ENCODE peak calls at places on chromosomes 16 and 17, in seven cellular contexts. One of them, this sample, is unnamed.
A peak's percentile ranks its signal among the peaks of the same experiment; 100 is the strongest.

GRCh38 chr16:20344630-20345029 is 7.9 kb downstream of the UMOD start:
- DNase-seq in stimulated activated CD4-positive, alpha-beta T cell treated with anti-CD3 and anti-CD28 coated beads, Interleukin-15, amount 100 ng/mL, for 24 hours: no peak
- DNase-seq in effector CD4-positive, alpha-beta T cell: no peak
- DNase-seq in left lobe of liver: no peak
- DNase-seq in stimulated activated CD8-positive, alpha-beta memory T cell treated with anti-CD3 and anti-CD28 coated beads, Interleukin-12 subunit alpha, Interleukin-12 subunit beta, amount 100 ng/mL, for 4 hours: no peak
- DNase-seq in NCI-H2029: no peak
- DNase-seq in progenitor cell of endocrine pancreas: no peak
- DNase-seq in this sample: no peak

GRCh38 chr17:40966848-40967247 is at the start of gene KRT39:
- DNase-seq in stimulated activated CD4-positive, alpha-beta T cell treated with anti-CD3 and anti-CD28 coated beads, Interleukin-15, amount 100 ng/mL, for 24 hours: no peak
- DNase-seq in effector CD4-positive, alpha-beta T cell: no peak
- DNase-seq in left lobe of liver: no peak
- DNase-seq in stimulated activated CD8-positive, alpha-beta memory T cell treated with anti-CD3 and anti-CD28 coated beads, Interleukin-12 subunit alpha, Interleukin-12 subunit beta, amount 100 ng/mL, for 4 hours: no peak
- DNase-seq in NCI-H2029: no peak
- DNase-seq in progenitor cell of endocrine pancreas: no peak
- DNase-seq in this sample: no peak

GRCh38 chr16:19203374-19203966 is 35.4 kb downstream of the SYT17 start:
- DNase-seq in stimulated activated CD4-positive, alpha-beta T cell treated with anti-CD3 and anti-CD28 coated beads, Interleukin-15, amount 100 ng/mL, for 24 hours: no peak
- DNase-seq in effector CD4-positive, alpha-beta T cell: no peak
- DNase-seq in left lobe of liver: peak; percentile 80
- DNase-seq in stimulated activated CD8-positive, alpha-beta memory T cell treated with anti-CD3 and anti-CD28 coated beads, Interleukin-12 subunit alpha, Interleukin-12 subunit beta, amount 100 ng/mL, for 4 hours: no peak
- DNase-seq in NCI-H2029: peak; percentile 69
- DNase-seq in progenitor cell of endocrine pancreas: no peak
- DNase-seq in this sample: no peak

GRCh38 chr16:85245307-85246172 is 133.3 kb upstream of the CIBAR2 start:
- DNase-seq in stimulated activated CD4-positive, alpha-beta T cell treated with anti-CD3 and anti-CD28 coated beads, Interleukin-15, amount 100 ng/mL, for 24 hours: peak; percentile 57
- DNase-seq in effector CD4-positive, alpha-beta T cell: peak; percentile 15
- DNase-seq in left lobe of liver: no peak
- DNase-seq in stimulated activated CD8-positive, alpha-beta memory T cell treated with anti-CD3 and anti-CD28 coated beads, Interleukin-12 subunit alpha, Interleukin-12 subunit beta, amount 100 ng/mL, for 4 hours: peak; percentile 8
- DNase-seq in NCI-H2029: peak; percentile 14
- DNase-seq in progenitor cell of endocrine pancreas: peak; percentile 53
- DNase-seq in this sample: peak; percentile 26

GRCh38 chr16:84891149-84891795 is 71.5 kb downstream of the CRISPLD2 start:
- DNase-seq in stimulated activated CD4-positive, alpha-beta T cell treated with anti-CD3 and anti-CD28 coated beads, Interleukin-15, amount 100 ng/mL, for 24 hours: no peak
- DNase-seq in effector CD4-positive, alpha-beta T cell: no peak
- DNase-seq in left lobe of liver: no peak
- DNase-seq in stimulated activated CD8-positive, alpha-beta memory T cell treated with anti-CD3 and anti-CD28 coated beads, Interleukin-12 subunit alpha, Interleukin-12 subunit beta, amount 100 ng/mL, for 4 hours: no peak
- DNase-seq in NCI-H2029: no peak
- DNase-seq in progenitor cell of endocrine pancreas: no peak
- DNase-seq in this sample: no peak

GRCh38 chr16:17723735-17724134 is 253.0 kb upstream of the XYLT1 start:
- DNase-seq in stimulated activated CD4-positive, alpha-beta T cell treated with anti-CD3 and anti-CD28 coated beads, Interleukin-15, amount 100 ng/mL, for 24 hours: no peak
- DNase-seq in effector CD4-positive, alpha-beta T cell: no peak
- DNase-seq in left lobe of liver: no peak
- DNase-seq in stimulated activated CD8-positive, alpha-beta memory T cell treated with anti-CD3 and anti-CD28 coated beads, Interleukin-12 subunit alpha, Interleukin-12 subunit beta, amount 100 ng/mL, for 4 hours: no peak
- DNase-seq in NCI-H2029: no peak
- DNase-seq in progenitor cell of endocrine pancreas: no peak
- DNase-seq in this sample: no peak

GRCh38 chr17:44186307-44187130 is at the start of gene TMUB2:
- DNase-seq in stimulated activated CD4-positive, alpha-beta T cell treated with anti-CD3 and anti-CD28 coated beads, Interleukin-15, amount 100 ng/mL, for 24 hours: peak; percentile 100
- DNase-seq in effector CD4-positive, alpha-beta T cell: peak; percentile 98
- DNase-seq in left lobe of liver: peak; percentile 99
- DNase-seq in stimulated activated CD8-positive, alpha-beta memory T cell treated with anti-CD3 and anti-CD28 coated beads, Interleukin-12 subunit alpha, Interleukin-12 subunit beta, amount 100 ng/mL, for 4 hours: peak; percentile 98
- DNase-seq in NCI-H2029: peak; percentile 97
- DNase-seq in progenitor cell of endocrine pancreas: peak; percentile 98
- DNase-seq in this sample: peak; percentile 100

GRCh38 chr17:77798481-77798880 is 160.0 kb upstream of the TNRC6C start:
- DNase-seq in stimulated activated CD4-positive, alpha-beta T cell treated with anti-CD3 and anti-CD28 coated beads, Interleukin-15, amount 100 ng/mL, for 24 hours: no peak
- DNase-seq in effector CD4-positive, alpha-beta T cell: no peak
- DNase-seq in left lobe of liver: no peak
- DNase-seq in stimulated activated CD8-positive, alpha-beta memory T cell treated with anti-CD3 and anti-CD28 coated beads, Interleukin-12 subunit alpha, Interleukin-12 subunit beta, amount 100 ng/mL, for 4 hours: no peak
- DNase-seq in NCI-H2029: no peak
- DNase-seq in progenitor cell of endocrine pancreas: no peak
- DNase-seq in this sample: no peak

GRCh38 chr17:41707803-41708669 is 4.1 kb upstream of the GAST start:
- DNase-seq in stimulated activated CD4-positive, alpha-beta T cell treated with anti-CD3 and anti-CD28 coated beads, Interleukin-15, amount 100 ng/mL, for 24 hours: no peak
- DNase-seq in effector CD4-positive, alpha-beta T cell: no peak
- DNase-seq in left lobe of liver: no peak
- DNase-seq in stimulated activated CD8-positive, alpha-beta memory T cell treated with anti-CD3 and anti-CD28 coated beads, Interleukin-12 subunit alpha, Interleukin-12 subunit beta, amount 100 ng/mL, for 4 hours: no peak
- DNase-seq in NCI-H2029: no peak
- DNase-seq in progenitor cell of endocrine pancreas: no peak
- DNase-seq in this sample: no peak

GRCh38 chr16:7431723-7432122 is 99.1 kb downstream of the RBFOX1 start:
- DNase-seq in stimulated activated CD4-positive, alpha-beta T cell treated with anti-CD3 and anti-CD28 coated beads, Interleukin-15, amount 100 ng/mL, for 24 hours: no peak
- DNase-seq in effector CD4-positive, alpha-beta T cell: no peak
- DNase-seq in left lobe of liver: no peak
- DNase-seq in stimulated activated CD8-positive, alpha-beta memory T cell treated with anti-CD3 and anti-CD28 coated beads, Interleukin-12 subunit alpha, Interleukin-12 subunit beta, amount 100 ng/mL, for 4 hours: no peak
- DNase-seq in NCI-H2029: no peak
- DNase-seq in progenitor cell of endocrine pancreas: no peak
- DNase-seq in this sample: no peak

GRCh38 chr17:81844327-81844851 is 9.5 kb upstream of the PPP1R27 start:
- DNase-seq in stimulated activated CD4-positive, alpha-beta T cell treated with anti-CD3 and anti-CD28 coated beads, Interleukin-15, amount 100 ng/mL, for 24 hours: no peak
- DNase-seq in effector CD4-positive, alpha-beta T cell: no peak
- DNase-seq in left lobe of liver: no peak
- DNase-seq in stimulated activated CD8-positive, alpha-beta memory T cell treated with anti-CD3 and anti-CD28 coated beads, Interleukin-12 subunit alpha, Interleukin-12 subunit beta, amount 100 ng/mL, for 4 hours: no peak
- DNase-seq in NCI-H2029: no peak
- DNase-seq in progenitor cell of endocrine pancreas: no peak
- DNase-seq in this sample: no peak

GRCh38 chr17:77540975-77541374 is 400.2 kb downstream of the SEC14L1 start:
- DNase-seq in stimulated activated CD4-positive, alpha-beta T cell treated with anti-CD3 and anti-CD28 coated beads, Interleukin-15, amount 100 ng/mL, for 24 hours: no peak
- DNase-seq in effector CD4-positive, alpha-beta T cell: no peak
- DNase-seq in left lobe of liver: no peak
- DNase-seq in stimulated activated CD8-positive, alpha-beta memory T cell treated with anti-CD3 and anti-CD28 coated beads, Interleukin-12 subunit alpha, Interleukin-12 subunit beta, amount 100 ng/mL, for 4 hours: no peak
- DNase-seq in NCI-H2029: no peak
- DNase-seq in progenitor cell of endocrine pancreas: no peak
- DNase-seq in this sample: no peak

GRCh38 chr17:20123209-20123608 is 114.0 kb downstream of the SPECC1 start:
- DNase-seq in stimulated activated CD4-positive, alpha-beta T cell treated with anti-CD3 and anti-CD28 coated beads, Interleukin-15, amount 100 ng/mL, for 24 hours: no peak
- DNase-seq in effector CD4-positive, alpha-beta T cell: no peak
- DNase-seq in left lobe of liver: no peak
- DNase-seq in stimulated activated CD8-positive, alpha-beta memory T cell treated with anti-CD3 and anti-CD28 coated beads, Interleukin-12 subunit alpha, Interleukin-12 subunit beta, amount 100 ng/mL, for 4 hours: no peak
- DNase-seq in NCI-H2029: no peak
- DNase-seq in progenitor cell of endocrine pancreas: no peak
- DNase-seq in this sample: no peak

GRCh38 chr16:17312100-17312732 is 158.5 kb downstream of the XYLT1 start:
- DNase-seq in stimulated activated CD4-positive, alpha-beta T cell treated with anti-CD3 and anti-CD28 coated beads, Interleukin-15, amount 100 ng/mL, for 24 hours: no peak
- DNase-seq in effector CD4-positive, alpha-beta T cell: no peak
- DNase-seq in left lobe of liver: no peak
- DNase-seq in stimulated activated CD8-positive, alpha-beta memory T cell treated with anti-CD3 and anti-CD28 coated beads, Interleukin-12 subunit alpha, Interleukin-12 subunit beta, amount 100 ng/mL, for 4 hours: no peak
- DNase-seq in NCI-H2029: no peak
- DNase-seq in progenitor cell of endocrine pancreas: no peak
- DNase-seq in this sample: no peak

GRCh38 chr17:81428121-81428515 is 32.9 kb downstream of the BAHCC1 start:
- DNase-seq in stimulated activated CD4-positive, alpha-beta T cell treated with anti-CD3 and anti-CD28 coated beads, Interleukin-15, amount 100 ng/mL, for 24 hours: peak; percentile 35
- DNase-seq in effector CD4-positive, alpha-beta T cell: no peak
- DNase-seq in left lobe of liver: no peak
- DNase-seq in stimulated activated CD8-positive, alpha-beta memory T cell treated with anti-CD3 and anti-CD28 coated beads, Interleukin-12 subunit alpha, Interleukin-12 subunit beta, amount 100 ng/mL, for 4 hours: no peak
- DNase-seq in NCI-H2029: peak; percentile 64
- DNase-seq in progenitor cell of endocrine pancreas: no peak
- DNase-seq in this sample: no peak

GRCh38 chr17:74116087-74116717 is 87.3 kb upstream of the RPL38 start:
- DNase-seq in stimulated activated CD4-positive, alpha-beta T cell treated with anti-CD3 and anti-CD28 coated beads, Interleukin-15, amount 100 ng/mL, for 24 hours: no peak
- DNase-seq in effector CD4-positive, alpha-beta T cell: no peak
- DNase-seq in left lobe of liver: no peak
- DNase-seq in stimulated activated CD8-positive, alpha-beta memory T cell treated with anti-CD3 and anti-CD28 coated beads, Interleukin-12 subunit alpha, Interleukin-12 subunit beta, amount 100 ng/mL, for 4 hours: no peak
- DNase-seq in NCI-H2029: no peak
- DNase-seq in progenitor cell of endocrine pancreas: no peak
- DNase-seq in this sample: no peak

GRCh38 chr17:64682261-64683181 is 20.4 kb upstream of the SMURF2 start:
- DNase-seq in stimulated activated CD4-positive, alpha-beta T cell treated with anti-CD3 and anti-CD28 coated beads, Interleukin-15, amount 100 ng/mL, for 24 hours: no peak
- DNase-seq in effector CD4-positive, alpha-beta T cell: no peak
- DNase-seq in left lobe of liver: no peak
- DNase-seq in stimulated activated CD8-positive, alpha-beta memory T cell treated with anti-CD3 and anti-CD28 coated beads, Interleukin-12 subunit alpha, Interleukin-12 subunit beta, amount 100 ng/mL, for 4 hours: no peak
- DNase-seq in NCI-H2029: no peak
- DNase-seq in progenitor cell of endocrine pancreas: no peak
- DNase-seq in this sample: no peak

GRCh38 chr16:4922721-4923342 is 14.1 kb downstream of the PPL start:
- DNase-seq in stimulated activated CD4-positive, alpha-beta T cell treated with anti-CD3 and anti-CD28 coated beads, Interleukin-15, amount 100 ng/mL, for 24 hours: no peak
- DNase-seq in effector CD4-positive, alpha-beta T cell: no peak
- DNase-seq in left lobe of liver: no peak
- DNase-seq in stimulated activated CD8-positive, alpha-beta memory T cell treated with anti-CD3 and anti-CD28 coated beads, Interleukin-12 subunit alpha, Interleukin-12 subunit beta, amount 100 ng/mL, for 4 hours: no peak
- DNase-seq in NCI-H2029: no peak
- DNase-seq in progenitor cell of endocrine pancreas: no peak
- DNase-seq in this sample: no peak

GRCh38 chr17:75633484-75634375 is 496 bp downstream of the SMIM5 start:
- DNase-seq in stimulated activated CD4-positive, alpha-beta T cell treated with anti-CD3 and anti-CD28 coated beads, Interleukin-15, amount 100 ng/mL, for 24 hours: peak; percentile 68
- DNase-seq in effector CD4-positive, alpha-beta T cell: peak; percentile 34
- DNase-seq in left lobe of liver: peak; percentile 84
- DNase-seq in stimulated activated CD8-positive, alpha-beta memory T cell treated with anti-CD3 and anti-CD28 coated beads, Interleukin-12 subunit alpha, Interleukin-12 subunit beta, amount 100 ng/mL, for 4 hours: no peak
- DNase-seq in NCI-H2029: peak; percentile 86
- DNase-seq in progenitor cell of endocrine pancreas: peak; percentile 77
- DNase-seq in this sample: no peak

GRCh38 chr17:65598711-65599110 is 37.3 kb upstream of the AXIN2 start:
- DNase-seq in stimulated activated CD4-positive, alpha-beta T cell treated with anti-CD3 and anti-CD28 coated beads, Interleukin-15, amount 100 ng/mL, for 24 hours: no peak
- DNase-seq in effector CD4-positive, alpha-beta T cell: no peak
- DNase-seq in left lobe of liver: no peak
- DNase-seq in stimulated activated CD8-positive, alpha-beta memory T cell treated with anti-CD3 and anti-CD28 coated beads, Interleukin-12 subunit alpha, Interleukin-12 subunit beta, amount 100 ng/mL, for 4 hours: no peak
- DNase-seq in NCI-H2029: no peak
- DNase-seq in progenitor cell of endocrine pancreas: no peak
- DNase-seq in this sample: no peak

GRCh38 chr16:75070055-75070841 is 46.3 kb downstream of the LDHD start:
- DNase-seq in stimulated activated CD4-positive, alpha-beta T cell treated with anti-CD3 and anti-CD28 coated beads, Interleukin-15, amount 100 ng/mL, for 24 hours: no peak
- DNase-seq in effector CD4-positive, alpha-beta T cell: no peak
- DNase-seq in left lobe of liver: peak; percentile 94
- DNase-seq in stimulated activated CD8-positive, alpha-beta memory T cell treated with anti-CD3 and anti-CD28 coated beads, Interleukin-12 subunit alpha, Interleukin-12 subunit beta, amount 100 ng/mL, for 4 hours: no peak
- DNase-seq in NCI-H2029: no peak
- DNase-seq in progenitor cell of endocrine pancreas: no peak
- DNase-seq in this sample: no peak

GRCh38 chr16:19463468-19464315 is 46.0 kb downstream of the TMC5 start:
- DNase-seq in stimulated activated CD4-positive, alpha-beta T cell treated with anti-CD3 and anti-CD28 coated beads, Interleukin-15, amount 100 ng/mL, for 24 hours: no peak
- DNase-seq in effector CD4-positive, alpha-beta T cell: no peak
- DNase-seq in left lobe of liver: no peak
- DNase-seq in stimulated activated CD8-positive, alpha-beta memory T cell treated with anti-CD3 and anti-CD28 coated beads, Interleukin-12 subunit alpha, Interleukin-12 subunit beta, amount 100 ng/mL, for 4 hours: no peak
- DNase-seq in NCI-H2029: peak; percentile 87
- DNase-seq in progenitor cell of endocrine pancreas: no peak
- DNase-seq in this sample: no peak

GRCh38 chr17:56939869-56940484 is 20.9 kb downstream of the COIL start:
- DNase-seq in stimulated activated CD4-positive, alpha-beta T cell treated with anti-CD3 and anti-CD28 coated beads, Interleukin-15, amount 100 ng/mL, for 24 hours: no peak
- DNase-seq in effector CD4-positive, alpha-beta T cell: no peak
- DNase-seq in left lobe of liver: no peak
- DNase-seq in stimulated activated CD8-positive, alpha-beta memory T cell treated with anti-CD3 and anti-CD28 coated beads, Interleukin-12 subunit alpha, Interleukin-12 subunit beta, amount 100 ng/mL, for 4 hours: no peak
- DNase-seq in NCI-H2029: peak; percentile 16
- DNase-seq in progenitor cell of endocrine pancreas: no peak
- DNase-seq in this sample: no peak

GRCh38 chr17:64084086-64084939 is 45.6 kb downstream of the ERN1 start:
- DNase-seq in stimulated activated CD4-positive, alpha-beta T cell treated with anti-CD3 and anti-CD28 coated beads, Interleukin-15, amount 100 ng/mL, for 24 hours: no peak
- DNase-seq in effector CD4-positive, alpha-beta T cell: no peak
- DNase-seq in left lobe of liver: no peak
- DNase-seq in stimulated activated CD8-positive, alpha-beta memory T cell treated with anti-CD3 and anti-CD28 coated beads, Interleukin-12 subunit alpha, Interleukin-12 subunit beta, amount 100 ng/mL, for 4 hours: no peak
- DNase-seq in NCI-H2029: no peak
- DNase-seq in progenitor cell of endocrine pancreas: no peak
- DNase-seq in this sample: no peak

GRCh38 chr16:55021595-55022475 is 91.2 kb downstream of the IRX5 start:
- DNase-seq in stimulated activated CD4-positive, alpha-beta T cell treated with anti-CD3 and anti-CD28 coated beads, Interleukin-15, amount 100 ng/mL, for 24 hours: no peak
- DNase-seq in effector CD4-positive, alpha-beta T cell: no peak
- DNase-seq in left lobe of liver: no peak
- DNase-seq in stimulated activated CD8-positive, alpha-beta memory T cell treated with anti-CD3 and anti-CD28 coated beads, Interleukin-12 subunit alpha, Interleukin-12 subunit beta, amount 100 ng/mL, for 4 hours: no peak
- DNase-seq in NCI-H2029: no peak
- DNase-seq in progenitor cell of endocrine pancreas: no peak
- DNase-seq in this sample: no peak

GRCh38 chr17:258906-259305 is 77.5 kb upstream of the DOC2B start:
- DNase-seq in stimulated activated CD4-positive, alpha-beta T cell treated with anti-CD3 and anti-CD28 coated beads, Interleukin-15, amount 100 ng/mL, for 24 hours: no peak
- DNase-seq in effector CD4-positive, alpha-beta T cell: no peak
- DNase-seq in left lobe of liver: no peak
- DNase-seq in stimulated activated CD8-positive, alpha-beta memory T cell treated with anti-CD3 and anti-CD28 coated beads, Interleukin-12 subunit alpha, Interleukin-12 subunit beta, amount 100 ng/mL, for 4 hours: no peak
- DNase-seq in NCI-H2029: no peak
- DNase-seq in progenitor cell of endocrine pancreas: no peak
- DNase-seq in this sample: no peak

GRCh38 chr17:75839942-75840778 is 4.0 kb downstream of the UNC13D start:
- DNase-seq in stimulated activated CD4-positive, alpha-beta T cell treated with anti-CD3 and anti-CD28 coated beads, Interleukin-15, amount 100 ng/mL, for 24 hours: no peak
- DNase-seq in effector CD4-positive, alpha-beta T cell: no peak
- DNase-seq in left lobe of liver: no peak
- DNase-seq in stimulated activated CD8-positive, alpha-beta memory T cell treated with anti-CD3 and anti-CD28 coated beads, Interleukin-12 subunit alpha, Interleukin-12 subunit beta, amount 100 ng/mL, for 4 hours: no peak
- DNase-seq in NCI-H2029: no peak
- DNase-seq in progenitor cell of endocrine pancreas: no peak
- DNase-seq in this sample: no peak

GRCh38 chr16:84324439-84325262 is 30.0 kb downstream of the WFDC1 start:
- DNase-seq in stimulated activated CD4-positive, alpha-beta T cell treated with anti-CD3 and anti-CD28 coated beads, Interleukin-15, amount 100 ng/mL, for 24 hours: no peak
- DNase-seq in effector CD4-positive, alpha-beta T cell: no peak
- DNase-seq in left lobe of liver: no peak
- DNase-seq in stimulated activated CD8-positive, alpha-beta memory T cell treated with anti-CD3 and anti-CD28 coated beads, Interleukin-12 subunit alpha, Interleukin-12 subunit beta, amount 100 ng/mL, for 4 hours: no peak
- DNase-seq in NCI-H2029: no peak
- DNase-seq in progenitor cell of endocrine pancreas: no peak
- DNase-seq in this sample: no peak